ENCODE peak calls at places on chromosomes 11 and 22, in seven cellular contexts. One of them, this sample, is unnamed.

GRCh38 chr11:2987881-2988280 is 4.2 kb downstream of the NAP1L4 start:
- DNase-seq in hypothalamus: no peak
- DNase-seq in heart right ventricle: no peak
- DNase-seq in caudate nucleus: no peak
- DNase-seq in HFFc6: no peak
- DNase-seq in activated CD4-positive, alpha-beta T cell treated with anti-CD3 and anti-CD28 coated beads, Interleukin-2, amount 10 ng/mL, durations not matched to agents 7 days and 5 days: peak
- DNase-seq in AG20443: no peak
- DNase-seq in this sample: peak

GRCh38 chr11:95698939-95699562 is 90.5 kb downstream of the FAM76B start:
- DNase-seq in hypothalamus: no peak
- DNase-seq in heart right ventricle: no peak
- DNase-seq in caudate nucleus: no peak
- DNase-seq in HFFc6: no peak
- DNase-seq in activated CD4-positive, alpha-beta T cell treated with anti-CD3 and anti-CD28 coated beads, Interleukin-2, amount 10 ng/mL, durations not matched to agents 7 days and 5 days: no peak
- DNase-seq in AG20443: peak
- DNase-seq in this sample: peak

GRCh38 chr11:65500262-65501004 is 1.6 kb downstream of the MALAT1 start:
- DNase-seq in hypothalamus: peak
- DNase-seq in heart right ventricle: no peak
- DNase-seq in caudate nucleus: no peak
- DNase-seq in HFFc6: peak
- DNase-seq in activated CD4-positive, alpha-beta T cell treated with anti-CD3 and anti-CD28 coated beads, Interleukin-2, amount 10 ng/mL, durations not matched to agents 7 days and 5 days: peak
- DNase-seq in AG20443: no peak
- DNase-seq in this sample: no peak

GRCh38 chr11:120197254-120197891 is 13.5 kb upstream of the OAF start:
- DNase-seq in hypothalamus: no peak
- DNase-seq in heart right ventricle: no peak
- DNase-seq in caudate nucleus: no peak
- DNase-seq in HFFc6: no peak
- DNase-seq in activated CD4-positive, alpha-beta T cell treated with anti-CD3 and anti-CD28 coated beads, Interleukin-2, amount 10 ng/mL, durations not matched to agents 7 days and 5 days: no peak
- DNase-seq in AG20443: peak
- DNase-seq in this sample: peak

GRCh38 chr22:42397332-42398246 is 34.6 kb downstream of the NFAM1 start:
- DNase-seq in hypothalamus: no peak
- DNase-seq in heart right ventricle: peak
- DNase-seq in caudate nucleus: no peak
- DNase-seq in HFFc6: no peak
- DNase-seq in activated CD4-positive, alpha-beta T cell treated with anti-CD3 and anti-CD28 coated beads, Interleukin-2, amount 10 ng/mL, durations not matched to agents 7 days and 5 days: no peak
- DNase-seq in AG20443: no peak
- DNase-seq in this sample: no peak

GRCh38 chr11:1890856-1891830 is 552 bp downstream of the PRR33 start:
- DNase-seq in hypothalamus: no peak
- DNase-seq in heart right ventricle: no peak
- DNase-seq in caudate nucleus: no peak
- DNase-seq in HFFc6: no peak
- DNase-seq in activated CD4-positive, alpha-beta T cell treated with anti-CD3 and anti-CD28 coated beads, Interleukin-2, amount 10 ng/mL, durations not matched to agents 7 days and 5 days: no peak
- DNase-seq in AG20443: peak
- DNase-seq in this sample: no peak

GRCh38 chr11:134883484-134883883 is 471.4 kb upstream of the B3GAT1 start:
- DNase-seq in hypothalamus: no peak
- DNase-seq in heart right ventricle: no peak
- DNase-seq in caudate nucleus: no peak
- DNase-seq in HFFc6: no peak
- DNase-seq in activated CD4-positive, alpha-beta T cell treated with anti-CD3 and anti-CD28 coated beads, Interleukin-2, amount 10 ng/mL, durations not matched to agents 7 days and 5 days: no peak
- DNase-seq in AG20443: no peak
- DNase-seq in this sample: no peak

GRCh38 chr22:42299586-42300285 is 29.3 kb upstream of the TCF20 start:
- DNase-seq in hypothalamus: no peak
- DNase-seq in heart right ventricle: peak
- DNase-seq in caudate nucleus: no peak
- DNase-seq in HFFc6: no peak
- DNase-seq in activated CD4-positive, alpha-beta T cell treated with anti-CD3 and anti-CD28 coated beads, Interleukin-2, amount 10 ng/mL, durations not matched to agents 7 days and 5 days: peak
- DNase-seq in AG20443: no peak
- DNase-seq in this sample: peak

GRCh38 chr22:49566141-49566541 is 261.5 kb downstream of the BRD1 start:
- DNase-seq in hypothalamus: no peak
- DNase-seq in heart right ventricle: no peak
- DNase-seq in caudate nucleus: no peak
- DNase-seq in HFFc6: no peak
- DNase-seq in activated CD4-positive, alpha-beta T cell treated with anti-CD3 and anti-CD28 coated beads, Interleukin-2, amount 10 ng/mL, durations not matched to agents 7 days and 5 days: no peak
- DNase-seq in AG20443: no peak
- DNase-seq in this sample: peak

GRCh38 chr11:130427581-130428211 is 713 bp downstream of the ADAMTS8 start:
- DNase-seq in hypothalamus: peak
- DNase-seq in heart right ventricle: no peak
- DNase-seq in caudate nucleus: no peak
- DNase-seq in HFFc6: no peak
- DNase-seq in activated CD4-positive, alpha-beta T cell treated with anti-CD3 and anti-CD28 coated beads, Interleukin-2, amount 10 ng/mL, durations not matched to agents 7 days and 5 days: no peak
- DNase-seq in AG20443: no peak
- DNase-seq in this sample: peak

GRCh38 chr22:20509344-20510047 is 2.1 kb downstream of the MED15 start:
- DNase-seq in hypothalamus: peak
- DNase-seq in heart right ventricle: peak
- DNase-seq in caudate nucleus: no peak
- DNase-seq in HFFc6: peak
- DNase-seq in activated CD4-positive, alpha-beta T cell treated with anti-CD3 and anti-CD28 coated beads, Interleukin-2, amount 10 ng/mL, durations not matched to agents 7 days and 5 days: peak
- DNase-seq in AG20443: peak
- DNase-seq in this sample: peak

GRCh38 chr22:36753120-36753802 is 22.7 kb downstream of the IFT27 start:
- DNase-seq in hypothalamus: no peak
- DNase-seq in heart right ventricle: no peak
- DNase-seq in caudate nucleus: no peak
- DNase-seq in HFFc6: no peak
- DNase-seq in activated CD4-positive, alpha-beta T cell treated with anti-CD3 and anti-CD28 coated beads, Interleukin-2, amount 10 ng/mL, durations not matched to agents 7 days and 5 days: no peak
- DNase-seq in AG20443: no peak
- DNase-seq in this sample: peak

This sample was measured in islet precursor cell.